ENCODE peak calls at places on chromosome 1, in five cellular contexts. N, R, W, V and Y are unnamed samples.
A peak's percentile ranks its signal among the peaks of the same experiment; 100 is the strongest.

GRCh38 chr1:23741609-23742008 is 1.7 kb upstream of the ELOA start:
- DNase-seq in V (peak; percentile 48), N (no peak), W (no peak), R (no peak), Y (no peak)

GRCh38 chr1:179178965-179179364 is 50.5 kb downstream of the ABL2 start:
- DNase-seq in N (no peak), V (peak; percentile 81), W (peak; percentile 10), R (no peak), Y (no peak)

GRCh38 chr1:168789501-168789900 is 60.5 kb upstream of the DPT start:
- DNase-seq in W (no peak), N (no peak), V (no peak), R (no peak), Y (no peak)

GRCh38 chr1:1629430-1630190 is 2.4 kb upstream of the MMP23B start:
- DNase-seq in N (peak; percentile 49), V (no peak), R (no peak), W (no peak), Y (no peak)

GRCh38 chr1:221494670-221495069 is 247.2 kb downstream of the DUSP10 start:
- DNase-seq in R (no peak), W (peak; percentile 26), V (peak; percentile 48), N (no peak), Y (peak; percentile 16)

GRCh38 chr1:18949689-18950414 is 6.6 kb downstream of the IFFO2 start:
- DNase-seq in W (no peak), V (peak; percentile 79), N (no peak), R (no peak), Y (no peak)

GRCh38 chr1:151309851-151310323 is 17.3 kb downstream of the PI4KB start:
- DNase-seq in N (no peak), W (no peak), R (no peak), V (no peak), Y (no peak)

GRCh38 chr1:11797525-11798216 is 8.1 kb downstream of the MTHFR start:
- DNase-seq in R (no peak), N (no peak), W (no peak), V (no peak), Y (no peak)

GRCh38 chr1:229203030-229203751 is 67.7 kb upstream of the RAB4A start:
- DNase-seq in W (no peak), R (peak; percentile 49), N (no peak), V (peak; percentile 66), Y (no peak)

GRCh38 chr1:94045465-94046056 is 75.4 kb downstream of the ABCA4 start:
- DNase-seq in N (peak; percentile 61), V (peak; percentile 97), R (peak; percentile 66), W (peak; percentile 78), Y (peak; percentile 92)

GRCh38 chr1:58982259-58982998 is 198.6 kb upstream of the JUN start:
- DNase-seq in V (peak; percentile 49), W (peak; percentile 16), R (no peak), N (no peak), Y (no peak)

GRCh38 chr1:225652726-225653462 is at the start of gene ENAH:
- DNase-seq in R (peak; percentile 81), V (peak; percentile 84), W (peak; percentile 73), N (peak; percentile 80), Y (peak; percentile 74)

GRCh38 chr1:2375923-2376260 is 15.5 kb downstream of the MORN1 start:
- DNase-seq in V (no peak), R (no peak), N (no peak), W (no peak), Y (no peak)

GRCh38 chr1:166273618-166274017 is 106.8 kb upstream of the FAM78B start:
- DNase-seq in N (no peak), R (no peak), V (no peak), W (no peak), Y (no peak)